ENCODE peak calls at places on chromosomes 1 and 21, in four cellular contexts. One of them, this sample, is unnamed. For H3K9me3 and H3K4me1, the result is how much of the 10 kb centered on the place peaks cover.

GRCh38 chr1:22031214-22031962 is 21.1 kb upstream of the CDC42 start:
- DNase-seq in adrenal gland: no peak
- DNase-seq in upper lobe of right lung: peak
- DNase-seq in vagina: no peak
- DNase-seq in this sample: no peak

GRCh38 chr1:116433283-116434257 is 60.5 kb downstream of the ATP1A1 start:
- DNase-seq in upper lobe of right lung: no peak
- DNase-seq in vagina: no peak
- DNase-seq in adrenal gland: no peak
- DNase-seq in this sample: peak

GRCh38 chr1:237141471-237141870 is 99.5 kb downstream of the RYR2 start:
- DNase-seq in adrenal gland: no peak
- DNase-seq in upper lobe of right lung: no peak
- DNase-seq in vagina: no peak
- DNase-seq in this sample: no peak

GRCh38 chr1:157781048-157781447 is 4.1 kb upstream of the FCRL2 start:
- DNase-seq in adrenal gland: no peak
- DNase-seq in upper lobe of right lung: no peak
- DNase-seq in vagina: no peak
- DNase-seq in this sample: no peak

GRCh38 chr1:209875510-209875909 is 47.7 kb downstream of the UTP25 start:
- DNase-seq in upper lobe of right lung: no peak
- DNase-seq in vagina: no peak
- DNase-seq in adrenal gland: peak
- DNase-seq in this sample: no peak

GRCh38 chr1:222896630-222897526 is 82.0 kb downstream of the DISP1 start:
- DNase-seq in adrenal gland: no peak
- DNase-seq in vagina: no peak
- DNase-seq in upper lobe of right lung: no peak
- DNase-seq in this sample: no peak

GRCh38 chr1:66166746-66167145 is 367.2 kb upstream of the SGIP1 start:
- DNase-seq in upper lobe of right lung: no peak
- DNase-seq in vagina: no peak
- DNase-seq in adrenal gland: no peak
- DNase-seq in this sample: no peak

GRCh38 chr21:37366488-37367300 is at the start of gene DYRK1A:
- DNase-seq in vagina: peak
- DNase-seq in upper lobe of right lung: peak
- DNase-seq in adrenal gland: peak
- DNase-seq in this sample: peak

GRCh38 chr1:78045850-78046778 is at the start of gene GIPC2:
- DNase-seq in upper lobe of right lung: peak
- DNase-seq in vagina: no peak
- DNase-seq in adrenal gland: peak
- DNase-seq in this sample: peak

GRCh38 chr1:93666613-93667384 is 14.8 kb downstream of the BCAR3 start:
- DNase-seq in upper lobe of right lung: no peak
- DNase-seq in vagina: no peak
- DNase-seq in adrenal gland: peak
- DNase-seq in this sample: no peak

GRCh38 chr1:35298464-35298863 is 30.0 kb downstream of the ZMYM4 start:
- DNase-seq in vagina: no peak
- DNase-seq in adrenal gland: no peak
- DNase-seq in upper lobe of right lung: no peak
- DNase-seq in this sample: no peak

GRCh38 chr1:197314672-197315071 is 46.6 kb downstream of the CRB1 start:
- DNase-seq in vagina: no peak
- DNase-seq in upper lobe of right lung: no peak
- DNase-seq in adrenal gland: no peak
- DNase-seq in this sample: no peak

GRCh38 chr21:44883250-44883649 is 9.8 kb upstream of the PTTG1IP start:
- DNase-seq in adrenal gland: no peak
- DNase-seq in upper lobe of right lung: peak
- DNase-seq in vagina: no peak
- DNase-seq in this sample: no peak

GRCh38 chr21:42144679-42145568 is 73.8 kb downstream of the UMODL1 start:
- DNase-seq in vagina: no peak
- DNase-seq in adrenal gland: no peak
- DNase-seq in upper lobe of right lung: no peak
- DNase-seq in this sample: no peak

GRCh38 chr1:85058781-85059180 is 10.5 kb upstream of the MCOLN3 start:
- DNase-seq in adrenal gland: no peak
- DNase-seq in upper lobe of right lung: no peak
- DNase-seq in vagina: no peak
- DNase-seq in this sample: no peak

GRCh38 chr1:145796753-145797152 is 27.1 kb downstream of the RNF115 start:
- DNase-seq in adrenal gland: no peak
- DNase-seq in upper lobe of right lung: no peak
- DNase-seq in vagina: no peak
- DNase-seq in this sample: no peak

GRCh38 chr1:40648928-40649591 is 16.4 kb downstream of the RIMS3 start:
- DNase-seq in upper lobe of right lung: no peak
- DNase-seq in vagina: no peak
- DNase-seq in adrenal gland: no peak
- DNase-seq in this sample: no peak

GRCh38 chr1:107141491-107142369 is 891 bp downstream of the NTNG1 start:
- DNase-seq in adrenal gland: no peak
- DNase-seq in vagina: no peak
- DNase-seq in upper lobe of right lung: peak
- DNase-seq in this sample: no peak

GRCh38 chr1:68149110-68149798 is 83.1 kb downstream of the WLS start:
- DNase-seq in adrenal gland: no peak
- DNase-seq in vagina: no peak
- DNase-seq in upper lobe of right lung: no peak
- DNase-seq in this sample: peak

GRCh38 chr1:112501810-112502641 is 6.7 kb upstream of the WNT2B start:
- DNase-seq in adrenal gland: peak
- DNase-seq in upper lobe of right lung: peak
- DNase-seq in vagina: no peak
- DNase-seq in this sample: peak

GRCh38 chr1:24865168-24865567 is 64.9 kb downstream of the RUNX3 start:
- DNase-seq in vagina: peak
- DNase-seq in upper lobe of right lung: no peak
- DNase-seq in adrenal gland: no peak
- DNase-seq in this sample: no peak

GRCh38 chr1:242811092-242811840 is 286.8 kb upstream of the PLD5 start:
- DNase-seq in adrenal gland: no peak
- DNase-seq in vagina: no peak
- DNase-seq in upper lobe of right lung: no peak
- DNase-seq in this sample: no peak

GRCh38 chr1:59900640-59901039 is 25.9 kb downstream of the CYP2J2 start:
- DNase-seq in upper lobe of right lung: no peak
- DNase-seq in adrenal gland: no peak
- DNase-seq in vagina: no peak
- DNase-seq in this sample: no peak

GRCh38 chr21:23977971-23978370 is 1629.3 kb downstream of the MRPL39 start:
- DNase-seq in upper lobe of right lung: no peak
- DNase-seq in vagina: no peak
- DNase-seq in adrenal gland: no peak
- DNase-seq in this sample: no peak

GRCh38 chr1:161719325-161719611 is 2.1 kb upstream of the FCRLB start:
- DNase-seq in adrenal gland: no peak
- DNase-seq in vagina: no peak
- DNase-seq in upper lobe of right lung: no peak
- DNase-seq in this sample: no peak

GRCh38 chr1:71834570-71835441 is 447.5 kb downstream of the NEGR1 start:
- DNase-seq in adrenal gland: no peak
- DNase-seq in vagina: no peak
- DNase-seq in upper lobe of right lung: no peak
- DNase-seq in this sample: no peak

GRCh38 chr21:24693779-24694178 is 913.5 kb downstream of the MRPL39 start:
- DNase-seq in adrenal gland: no peak
- DNase-seq in vagina: no peak
- DNase-seq in upper lobe of right lung: no peak
- DNase-seq in this sample: no peak

GRCh38 chr1:56516539-56517252 is 62.7 kb downstream of the PLPP3 start:
- DNase-seq in adrenal gland: no peak
- DNase-seq in upper lobe of right lung: no peak
- DNase-seq in vagina: no peak
- DNase-seq in this sample: no peak

GRCh38 chr1:1399870-1400575 is 888 bp upstream of the CCNL2 start:
- DNase-seq in vagina: no peak
- DNase-seq in adrenal gland: peak
- DNase-seq in upper lobe of right lung: no peak
- DNase-seq in this sample: no peak

GRCh38 chr1:208528577-208529240 is 284.5 kb upstream of the PLXNA2 start:
- DNase-seq in upper lobe of right lung: no peak
- DNase-seq in vagina: peak
- DNase-seq in adrenal gland: no peak
- DNase-seq in this sample: no peak

GRCh38 chr1:84077476-84078107 is 66.5 kb upstream of the PRKACB start:
- DNase-seq in vagina: no peak
- DNase-seq in adrenal gland: peak
- DNase-seq in upper lobe of right lung: peak
- DNase-seq in this sample: peak

GRCh38 chr1:78475888-78476610 is 14.7 kb upstream of the PTGFR start:
- DNase-seq in adrenal gland: no peak
- DNase-seq in vagina: no peak
- DNase-seq in upper lobe of right lung: no peak
- DNase-seq in this sample: no peak

GRCh38 chr1:241551759-241552638 is 19.8 kb downstream of the KMO start:
- DNase-seq in vagina: no peak
- DNase-seq in adrenal gland: peak
- DNase-seq in upper lobe of right lung: peak
- DNase-seq in this sample: peak

GRCh38 chr1:30399026-30399425 is 324.4 kb downstream of the MATN1 start:
- DNase-seq in adrenal gland: no peak
- DNase-seq in upper lobe of right lung: peak
- DNase-seq in vagina: no peak
- DNase-seq in this sample: no peak

GRCh38 chr1:227673441-227673840 is 61.7 kb downstream of the JMJD4 start:
- DNase-seq in upper lobe of right lung: no peak
- DNase-seq in vagina: no peak
- DNase-seq in adrenal gland: no peak
- DNase-seq in this sample: no peak
- H3K9me3 ChIP-seq in upper lobe of right lung: half or more
- H3K9me3 ChIP-seq in vagina: under half
- H3K9me3 ChIP-seq in adrenal gland: under half
- H3K9me3 ChIP-seq in this sample: half or more

GRCh38 chr1:94908965-94909364 is 17.9 kb downstream of the CNN3 start:
- DNase-seq in upper lobe of right lung: no peak
- DNase-seq in vagina: no peak
- DNase-seq in adrenal gland: no peak
- DNase-seq in this sample: no peak
- H3K4me1 ChIP-seq in upper lobe of right lung: under half
- H3K4me1 ChIP-seq in vagina: half or more
- H3K4me1 ChIP-seq in adrenal gland: half or more
- H3K4me1 ChIP-seq in this sample: half or more

GRCh38 chr21:26966360-26966977 is 419 bp downstream of the ADAMTS5 start:
- DNase-seq in vagina: no peak
- DNase-seq in adrenal gland: no peak
- DNase-seq in upper lobe of right lung: no peak
- DNase-seq in this sample: no peak

GRCh38 chr21:26965567-26966359 is 1.1 kb downstream of the ADAMTS5 start:
- DNase-seq in adrenal gland: no peak
- DNase-seq in vagina: no peak
- DNase-seq in upper lobe of right lung: peak
- DNase-seq in this sample: peak

GRCh38 chr21:26964379-26964778 is 2.5 kb downstream of the ADAMTS5 start:
- DNase-seq in vagina: peak
- DNase-seq in upper lobe of right lung: no peak
- DNase-seq in adrenal gland: no peak
- DNase-seq in this sample: peak

GRCh38 chr21:26966978-26967913 is at the start of gene ADAMTS5:
- DNase-seq in upper lobe of right lung: peak
- DNase-seq in vagina: peak
- DNase-seq in adrenal gland: no peak
- DNase-seq in this sample: peak

DNA sequence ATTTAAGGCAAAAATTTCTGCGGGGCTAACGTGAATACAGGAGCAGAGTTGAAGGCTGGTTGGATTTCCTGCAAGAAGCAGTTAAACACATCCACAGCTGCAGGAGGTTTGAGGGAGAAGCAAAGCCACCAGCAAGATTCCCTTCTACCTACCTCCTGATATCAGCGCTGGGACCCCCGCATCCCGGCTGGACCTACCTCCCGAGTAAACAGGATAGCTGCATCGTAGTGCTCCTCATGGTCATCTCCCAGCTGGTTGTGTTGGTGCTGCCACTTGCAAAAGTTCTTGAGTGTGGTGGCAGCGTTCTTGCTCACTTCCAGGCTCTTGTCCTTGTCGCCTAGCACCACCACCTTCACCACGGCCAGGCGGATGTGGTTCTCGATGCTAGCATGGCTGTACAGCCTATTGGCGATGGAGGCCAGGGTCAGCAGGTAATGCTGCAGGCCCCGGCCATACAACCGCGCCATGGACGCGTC is 1.8 kb downstream of the ADAMTS5 start:
- DNase-seq in adrenal gland: no peak
- DNase-seq in upper lobe of right lung: no peak
- DNase-seq in vagina: no peak
- DNase-seq in this sample: no peak
- TF ChIP-seq CTCF in adrenal gland: no peak
- TF ChIP-seq CTCF in upper lobe of right lung: no peak
- TF ChIP-seq CTCF in vagina: no peak
- TF ChIP-seq CTCF in this sample: no peak

GRCh38 chr21:14080764-14081096 is 130.0 kb downstream of the LIPI start:
- DNase-seq in upper lobe of right lung: no peak
- DNase-seq in vagina: no peak
- DNase-seq in adrenal gland: no peak
- DNase-seq in this sample: no peak

GRCh38 chr21:14076143-14076806 is 134.5 kb downstream of the LIPI start:
- DNase-seq in vagina: peak
- DNase-seq in adrenal gland: no peak
- DNase-seq in upper lobe of right lung: no peak
- DNase-seq in this sample: no peak

GRCh38 chr21:14080040-14080763 is 130.6 kb downstream of the LIPI start:
- DNase-seq in upper lobe of right lung: no peak
- DNase-seq in adrenal gland: no peak
- DNase-seq in vagina: no peak
- DNase-seq in this sample: no peak

GRCh38 chr21:14075346-14076142 is 135.2 kb downstream of the LIPI start:
- DNase-seq in adrenal gland: no peak
- DNase-seq in upper lobe of right lung: no peak
- DNase-seq in vagina: peak
- DNase-seq in this sample: no peak

DNA sequence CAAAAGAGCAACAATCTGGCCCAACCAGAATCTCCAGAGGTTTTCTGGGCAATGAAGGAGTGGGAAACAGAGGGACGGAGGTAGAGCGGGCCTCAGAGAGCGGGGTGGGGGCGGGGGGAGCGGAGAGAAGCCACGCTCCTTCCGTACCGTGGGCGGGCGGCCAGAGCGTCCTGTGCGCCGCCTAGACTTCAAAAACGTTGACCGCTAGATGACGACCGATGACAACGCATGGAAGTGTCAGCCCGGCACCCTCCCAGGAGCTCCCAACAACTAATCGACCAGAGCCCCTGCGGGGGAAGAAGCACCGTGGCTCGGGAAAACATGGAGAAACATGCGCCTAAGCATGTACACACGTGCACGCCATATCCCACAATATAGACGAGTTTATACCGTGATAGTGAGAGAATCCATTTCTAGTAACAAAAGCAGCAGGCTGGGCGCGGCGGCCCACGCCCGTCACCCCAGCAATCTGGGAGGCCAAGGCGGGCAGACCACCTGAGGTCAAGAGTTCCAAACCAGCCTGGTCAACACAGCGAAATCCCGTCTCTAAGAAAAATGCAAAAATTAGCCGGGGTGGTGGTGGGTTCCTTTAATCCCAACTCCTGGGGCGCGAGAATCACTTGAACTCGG is 131.9 kb downstream of the LIPI start:
- DNase-seq in adrenal gland: no peak
- DNase-seq in upper lobe of right lung: no peak
- DNase-seq in vagina: peak
- DNase-seq in this sample: no peak
- H3K9me3 ChIP-seq in adrenal gland: under half
- H3K9me3 ChIP-seq in upper lobe of right lung: under half
- H3K9me3 ChIP-seq in vagina: under half
- H3K9me3 ChIP-seq in this sample: under half

This sample was measured in left ventricle myocardium inferior.